ENCODE peak calls at places on chromosomes 1 and 21, in seven cellular contexts. F is pancreas; L is effector memory CD4-positive, alpha-beta T cell; K is lower lobe of right lung; J is Peyer's patch; W is aorta; N is MM.1S. I is an unnamed sample. For H3K9me3, the result is how much of the 10 kb centered on the place peaks cover.

GRCh38 chr1:24735619-24736375 is 9.4 kb upstream of the CLIC4 start:
- DNase-seq in F (no peak), L (no peak), K (peak), J (no peak), W (peak), N (no peak), I (no peak)

GRCh38 chr1:212430955-212431394 is 1.7 kb upstream of the NENF start:
- DNase-seq in F (no peak), L (no peak), K (no peak), J (no peak), W (no peak), N (no peak), I (no peak)

GRCh38 chr1:7149080-7149838 is 364.0 kb downstream of the CAMTA1 start:
- DNase-seq in F (peak), L (no peak), K (peak), J (no peak), W (peak), N (no peak), I (no peak)

GRCh38 chr1:119549719-119550141 is 42.7 kb downstream of the HSD3B1 start:
- DNase-seq in F (peak), L (no peak), K (peak), J (no peak), W (no peak), N (peak), I (no peak)

GRCh38 chr1:56586502-56586901 is 7.1 kb upstream of the PLPP3 start:
- DNase-seq in F (no peak), L (no peak), K (no peak), J (no peak), W (no peak), N (no peak), I (no peak)

GRCh38 chr21:32184485-32184884 is 94.4 kb downstream of the MIS18A start:
- DNase-seq in F (no peak), L (no peak), K (no peak), J (no peak), W (no peak), N (no peak), I (no peak)

GRCh38 chr21:45582128-45582527 is 39.9 kb upstream of the SLC19A1 start:
- DNase-seq in F (no peak), L (no peak), K (peak), J (no peak), W (no peak), N (no peak), I (no peak)

GRCh38 chr1:202521886-202522285 is 173.4 kb downstream of the PPP1R12B start:
- DNase-seq in F (no peak), L (no peak), K (no peak), J (no peak), W (no peak), N (no peak), I (no peak)

GRCh38 chr1:36585760-36586072 is 103.0 kb upstream of the CSF3R start:
- DNase-seq in F (no peak), L (no peak), K (no peak), J (no peak), W (no peak), N (no peak), I (no peak)

GRCh38 chr1:206041640-206042039 is 11.3 kb upstream of the RHEX start:
- DNase-seq in F (no peak), L (no peak), K (no peak), J (no peak), W (no peak), N (no peak), I (no peak)

GRCh38 chr1:220217383-220217988 is 54.8 kb downstream of the RAB3GAP2 start:
- DNase-seq in F (no peak), L (no peak), K (no peak), J (no peak), W (no peak), N (peak), I (no peak)

GRCh38 chr1:24566266-24566867 is 10.5 kb downstream of the NCMAP start:
- DNase-seq in F (no peak), L (no peak), K (peak), J (no peak), W (no peak), N (no peak), I (no peak)

GRCh38 chr1:223035724-223036478 is 107.1 kb downstream of the TLR5 start:
- DNase-seq in F (no peak), L (no peak), K (no peak), J (no peak), W (no peak), N (no peak), I (no peak)

GRCh38 chr1:24875976-24876609 is 54.0 kb downstream of the RUNX3 start:
- DNase-seq in F (no peak), L (no peak), K (peak), J (no peak), W (peak), N (no peak), I (no peak)

GRCh38 chr21:43609501-43610340 is 49.6 kb downstream of the HSF2BP start:
- DNase-seq in F (peak), L (no peak), K (no peak), J (peak), W (no peak), N (no peak), I (no peak)

GRCh38 chr1:23977187-23977853 is 2.8 kb downstream of the SRSF10 start:
- DNase-seq in F (no peak), L (no peak), K (no peak), J (no peak), W (no peak), N (peak), I (no peak)

GRCh38 chr1:22555386-22555656 is 8.0 kb upstream of the EPHA8 start:
- DNase-seq in F (no peak), L (no peak), K (no peak), J (no peak), W (no peak), N (no peak), I (no peak)

GRCh38 chr1:205519541-205520131 is 15.2 kb downstream of the CDK18 start:
- DNase-seq in F (no peak), L (no peak), K (no peak), J (no peak), W (no peak), N (no peak), I (no peak)

GRCh38 chr1:85048296-85049064 is at the start of gene MCOLN3:
- DNase-seq in F (peak), L (peak), K (peak), J (peak), W (peak), N (peak), I (no peak)

GRCh38 chr1:36641776-36642175 is 159.1 kb upstream of the CSF3R start:
- DNase-seq in F (no peak), L (no peak), K (no peak), J (no peak), W (no peak), N (no peak), I (no peak)

GRCh38 chr1:1280782-1281481 is 696 bp downstream of the SCNN1D start:
- DNase-seq in F (peak), L (no peak), K (no peak), J (no peak), W (no peak), N (no peak), I (no peak)

GRCh38 chr1:26289158-26290059 is 9.5 kb downstream of the SH3BGRL3 start:
- DNase-seq in F (no peak), L (no peak), K (peak), J (no peak), W (no peak), N (no peak), I (peak)

GRCh38 chr21:25568230-25568629 is 39.1 kb downstream of the MRPL39 start:
- DNase-seq in F (no peak), L (no peak), K (peak), J (no peak), W (no peak), N (no peak), I (no peak)

GRCh38 chr21:31524140-31524539 is 135.4 kb upstream of the SOD1 start:
- DNase-seq in F (no peak), L (no peak), K (no peak), J (no peak), W (no peak), N (no peak), I (no peak)

GRCh38 chr1:14934867-14935266 is 218.7 kb upstream of the TMEM51 start:
- DNase-seq in F (no peak), L (no peak), K (no peak), J (no peak), W (no peak), N (no peak), I (no peak)

GRCh38 chr1:115781343-115781742 is 12.8 kb upstream of the CASQ2 start:
- DNase-seq in F (no peak), L (no peak), K (no peak), J (no peak), W (no peak), N (no peak), I (no peak)

GRCh38 chr1:151193304-151193703 is 3.3 kb upstream of the VPS72 start:
- DNase-seq in F (no peak), L (no peak), K (no peak), J (no peak), W (peak), N (no peak), I (no peak)

GRCh38 chr21:36703626-36704280 is 4.8 kb downstream of the SIM2 start:
- DNase-seq in F (no peak), L (no peak), K (no peak), J (no peak), W (no peak), N (no peak), I (no peak)

GRCh38 chr1:158506369-158506987 is 34.5 kb downstream of the OR10R2 start:
- DNase-seq in F (no peak), L (peak), K (peak), J (no peak), W (no peak), N (peak), I (no peak)

GRCh38 chr1:82777240-82777639 is 976.5 kb downstream of the ADGRL2 start:
- DNase-seq in F (no peak), L (no peak), K (no peak), J (no peak), W (no peak), N (no peak), I (no peak)

GRCh38 chr1:21628798-21629393 is 40.3 kb downstream of the RAP1GAP start:
- DNase-seq in F (peak), L (no peak), K (no peak), J (peak), W (no peak), N (no peak), I (no peak)

GRCh38 chr1:232038704-232039103 is 412.1 kb downstream of the DISC1 start:
- DNase-seq in F (no peak), L (no peak), K (no peak), J (no peak), W (no peak), N (no peak), I (no peak)

GRCh38 chr21:29645666-29646553 is 293.9 kb downstream of the GRIK1 start:
- DNase-seq in F (no peak), L (no peak), K (no peak), J (no peak), W (no peak), N (no peak), I (no peak)

GRCh38 chr1:153922076-153922837 is 515 bp downstream of the GATAD2B start:
- DNase-seq in F (peak), L (peak), K (peak), J (no peak), W (peak), N (no peak), I (no peak)

GRCh38 chr1:239999170-239999569 is 92.5 kb upstream of the FMN2 start:
- DNase-seq in F (no peak), L (no peak), K (no peak), J (no peak), W (no peak), N (no peak), I (no peak)

GRCh38 chr1:89550995-89551394 is 26.4 kb downstream of the LRRC8B start:
- DNase-seq in F (no peak), L (no peak), K (no peak), J (no peak), W (no peak), N (no peak), I (no peak)

GRCh38 chr1:90144820-90145219 is 149.9 kb downstream of the ZNF326 start:
- DNase-seq in F (no peak), L (no peak), K (no peak), J (no peak), W (no peak), N (no peak), I (no peak)

GRCh38 chr1:27007909-27008582 is 4.6 kb downstream of the TENT5B start:
- DNase-seq in F (peak), L (no peak), K (peak), J (no peak), W (no peak), N (no peak), I (no peak)

GRCh38 chr21:42041246-42041645 is 29.9 kb upstream of the UMODL1 start:
- DNase-seq in F (no peak), L (no peak), K (no peak), J (no peak), W (peak), N (no peak), I (no peak)

GRCh38 chr1:201183728-201184127 is 6.9 kb upstream of the IGFN1 start:
- DNase-seq in F (no peak), L (no peak), K (no peak), J (no peak), W (no peak), N (no peak), I (no peak)

DNA sequence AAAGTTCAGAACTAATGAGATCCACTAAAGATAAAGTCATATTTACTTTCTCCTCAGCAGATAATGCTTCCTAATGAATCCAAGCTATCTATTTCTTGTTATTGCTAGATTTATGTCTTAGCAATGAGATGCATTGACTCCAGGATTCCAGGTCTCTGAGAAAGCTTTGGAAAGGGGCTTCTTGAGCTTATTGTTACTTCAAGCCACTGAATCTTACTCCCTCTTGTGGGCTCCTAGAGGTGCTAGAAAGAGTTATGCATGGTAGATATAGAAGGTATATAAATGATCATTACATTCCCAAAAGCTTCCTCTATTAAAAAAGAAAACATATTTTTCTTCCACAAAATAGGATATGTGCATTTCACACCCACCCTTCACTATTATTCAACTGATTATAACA is 246.4 kb upstream of the ADAMTS5 start:
- DNase-seq in F (no peak), L (no peak), K (no peak), J (no peak), W (no peak), N (no peak), I (no peak)
- H3K9me3 ChIP-seq in F (under half), L (under half), K (under half), J (under half), W (under half), N (under half), I (under half)

GRCh38 chr1:6004412-6005123 is 12.3 kb upstream of the NPHP4 start:
- DNase-seq in F (peak), L (no peak), K (peak), J (peak), W (peak), N (no peak), I (no peak)
- H3K9me3 ChIP-seq in F (under half), L (under half), K (under half), J (under half), W (under half), N (under half), I (under half)

GRCh38 chr1:64295566-64295965 is 92.1 kb downstream of the UBE2U start:
- DNase-seq in F (no peak), L (no peak), K (no peak), J (no peak), W (no peak), N (no peak), I (no peak)
- H3K9me3 ChIP-seq in F (under half), L (under half), K (under half), J (under half), W (under half), N (under half), I (under half)

GRCh38 chr1:248174521-248174920 is at the start of gene OR2M2:
- DNase-seq in F (no peak), L (no peak), K (no peak), J (no peak), W (no peak), N (no peak), I (no peak)
- H3K9me3 ChIP-seq in F (under half), L (under half), K (under half), J (under half), W (under half), N (under half), I (under half)

DNA sequence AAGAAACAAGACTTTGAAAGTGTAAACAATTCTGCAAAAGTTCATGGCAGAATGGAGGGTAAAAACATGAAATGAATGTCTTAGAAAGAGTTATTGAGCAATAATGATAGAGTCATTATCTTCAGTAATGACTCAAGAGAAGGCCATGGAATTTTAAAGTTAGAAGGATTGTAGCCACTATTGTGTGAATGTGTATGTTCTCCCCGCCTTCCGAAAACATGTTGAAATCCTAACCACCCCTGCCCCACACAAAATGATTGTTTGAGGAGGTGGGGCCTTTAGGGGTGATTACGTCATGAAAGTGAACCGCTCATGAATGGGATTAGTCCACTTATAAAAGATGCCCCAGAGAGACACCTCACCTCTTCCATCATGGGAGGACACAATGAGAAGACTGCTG is 93.8 kb upstream of the CCDC190 start:
- DNase-seq in F (no peak), L (no peak), K (no peak), J (no peak), W (no peak), N (no peak), I (no peak)
- H3K9me3 ChIP-seq in F (under half), L (under half), K (under half), J (under half), W (under half), N (under half), I (under half)

GRCh38 chr1:184186167-184186566 is 134.6 kb downstream of the TSEN15 start:
- DNase-seq in F (no peak), L (no peak), K (no peak), J (no peak), W (no peak), N (no peak), I (no peak)
- H3K9me3 ChIP-seq in F (under half), L (under half), K (under half), J (under half), W (under half), N (under half), I (under half)

GRCh38 chr1:9289090-9289534 is 3.6 kb upstream of the SPSB1 start:
- DNase-seq in F (peak), L (peak), K (peak), J (peak), W (peak), N (peak), I (no peak)
- H3K9me3 ChIP-seq in F (under half), L (under half), K (under half), J (under half), W (under half), N (under half), I (under half)

I was measured in esophagus squamous epithelium.